ENCODE peak calls at places on chromosomes 3 and 15, in four cellular contexts. N, T, E and K are unnamed samples. For H3K27me3, the result is how much of the 10 kb centered on the place peaks cover.

GRCh38 chr3:157502916-157503620 is at the start of gene VEPH1:
- DNase-seq in E (peak), N (no peak), T (no peak), K (no peak)

GRCh38 chr3:99502871-99503270 is 135.5 kb upstream of the COL8A1 start:
- DNase-seq in T (no peak), N (no peak), E (no peak), K (no peak)

GRCh38 chr3:27669505-27670085 is 52.5 kb downstream of the EOMES start:
- DNase-seq in N (no peak), T (no peak), E (no peak), K (no peak)

GRCh38 chr3:106197532-106198187 is 328.8 kb upstream of the CBLB start:
- DNase-seq in E (no peak), N (no peak), T (no peak), K (no peak)

GRCh38 chr15:64720188-64720587 is 55.2 kb downstream of the RBPMS2 start:
- DNase-seq in E (no peak), N (no peak), T (peak), K (no peak)

GRCh38 chr15:59147666-59148065 is 42.7 kb downstream of the CCNB2 start:
- DNase-seq in N (no peak), E (no peak), T (no peak), K (no peak)

GRCh38 chr15:57035664-57036063 is 117.2 kb downstream of the TCF12 start:
- DNase-seq in T (no peak), E (no peak), N (no peak), K (no peak)

GRCh38 chr3:160027541-160028195 is 39.0 kb downstream of the IL12A start:
- DNase-seq in N (no peak), T (no peak), E (no peak), K (no peak)

GRCh38 chr3:99471353-99472323 is 166.8 kb upstream of the COL8A1 start:
- DNase-seq in E (no peak), N (no peak), T (no peak), K (no peak)

GRCh38 chr3:10277115-10277625 is 15.6 kb downstream of the GHRL start:
- DNase-seq in T (peak), E (no peak), N (no peak), K (peak)

GRCh38 chr3:190865828-190866227 is 3.3 kb upstream of the GMNC start:
- DNase-seq in N (no peak), T (no peak), E (no peak), K (no peak)

GRCh38 chr15:38254065-38254883 is 1.6 kb downstream of the SPRED1 start:
- DNase-seq in T (peak), N (peak), E (peak), K (peak)

GRCh38 chr3:52742418-52743041 is 28.2 kb downstream of the NEK4 start:
- DNase-seq in T (no peak), N (no peak), E (no peak), K (no peak)

GRCh38 chr15:57924536-57924935 is 141.0 kb downstream of the ALDH1A2 start:
- DNase-seq in E (no peak), T (no peak), N (no peak), K (no peak)

GRCh38 chr3:188584958-188585689 is 431.2 kb downstream of the LPP start:
- DNase-seq in E (no peak), N (no peak), T (no peak), K (no peak)

GRCh38 chr15:22980189-22981136 is at the start of gene CYFIP1:
- DNase-seq in N (peak), T (peak), E (peak), K (peak)

GRCh38 chr3:53286727-53287412 is 31.0 kb upstream of the TKT start:
- DNase-seq in N (no peak), T (no peak), E (no peak), K (no peak)

GRCh38 chr3:88031543-88032148 is 27.2 kb downstream of the CGGBP1 start:
- DNase-seq in N (no peak), E (no peak), T (no peak), K (no peak)

GRCh38 chr3:176469694-176470205 is 727.5 kb downstream of the TBL1XR1 start:
- DNase-seq in T (no peak), E (no peak), N (no peak), K (no peak)

GRCh38 chr3:66938338-66938963 is 59.7 kb upstream of the KBTBD8 start:
- DNase-seq in E (peak), N (no peak), T (no peak), K (no peak)

GRCh38 chr3:128313181-128313725 is 153.4 kb downstream of the DNAJB8 start:
- DNase-seq in E (no peak), N (no peak), T (no peak), K (no peak)

GRCh38 chr15:95826831-95827230 is 503.7 kb upstream of the NR2F2 start:
- DNase-seq in T (no peak), E (no peak), N (no peak), K (no peak)

GRCh38 chr15:40516322-40516721 is 45.5 kb downstream of the CHST14 start:
- DNase-seq in N (no peak), T (no peak), E (no peak), K (no peak)

GRCh38 chr3:145557405-145557804 is 603.6 kb downstream of the PLOD2 start:
- DNase-seq in N (no peak), T (no peak), E (no peak), K (no peak)

GRCh38 chr15:80494311-80494710 is 90.1 kb downstream of the ARNT2 start:
- DNase-seq in E (no peak), N (no peak), T (no peak), K (no peak)

GRCh38 chr3:127629462-127630403 is 748 bp downstream of the PODXL2 start:
- DNase-seq in N (no peak), E (peak), T (no peak), K (no peak)

GRCh38 chr3:128745742-128746141 is 19.8 kb downstream of the RAB7A start:
- DNase-seq in N (no peak), E (no peak), T (no peak), K (no peak)

GRCh38 chr3:61454806-61455205 is 106.6 kb upstream of the PTPRG start:
- DNase-seq in E (no peak), N (no peak), T (no peak), K (no peak)

GRCh38 chr3:129608087-129608935 is 1.8 kb upstream of the PLXND1 start:
- DNase-seq in N (no peak), T (no peak), E (no peak), K (no peak)

GRCh38 chr3:62414786-62415185 is 41.4 kb upstream of the FEZF2 start:
- DNase-seq in T (no peak), N (no peak), E (no peak), K (no peak)

DNA sequence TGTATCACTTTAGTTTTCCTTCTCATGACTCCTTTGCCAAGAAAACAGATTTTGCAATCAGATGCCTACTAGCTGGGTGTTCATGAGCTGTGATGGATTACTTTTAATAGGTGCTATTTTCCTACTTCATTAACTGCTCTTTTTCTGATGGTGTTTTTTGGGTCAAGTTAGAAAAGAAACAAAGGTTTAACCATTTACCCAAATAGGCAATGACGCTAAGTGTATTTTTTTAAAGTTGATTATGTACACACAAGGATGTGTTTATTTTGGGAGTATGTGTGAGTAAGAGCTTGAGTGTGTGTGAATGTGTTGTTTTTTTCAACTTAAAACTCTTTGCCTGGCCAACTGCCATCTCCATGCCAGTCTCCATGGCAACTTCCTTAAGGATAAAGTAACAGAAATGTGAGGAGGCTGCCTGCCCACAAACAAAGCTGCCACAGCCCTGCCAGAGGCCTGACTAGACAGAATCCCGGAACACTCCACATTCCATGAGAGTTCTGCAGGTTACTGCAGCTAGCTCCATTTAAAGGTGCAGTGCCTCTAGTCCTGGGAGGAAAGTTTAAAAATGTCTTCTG is 215.6 kb upstream of the RBMS3 start:
- DNase-seq in N (peak), T (no peak), E (peak), K (peak)
- TF ChIP-seq POLR2AphosphoS5 in N (peak), T (no peak), E (no peak), K (peak)

DNA sequence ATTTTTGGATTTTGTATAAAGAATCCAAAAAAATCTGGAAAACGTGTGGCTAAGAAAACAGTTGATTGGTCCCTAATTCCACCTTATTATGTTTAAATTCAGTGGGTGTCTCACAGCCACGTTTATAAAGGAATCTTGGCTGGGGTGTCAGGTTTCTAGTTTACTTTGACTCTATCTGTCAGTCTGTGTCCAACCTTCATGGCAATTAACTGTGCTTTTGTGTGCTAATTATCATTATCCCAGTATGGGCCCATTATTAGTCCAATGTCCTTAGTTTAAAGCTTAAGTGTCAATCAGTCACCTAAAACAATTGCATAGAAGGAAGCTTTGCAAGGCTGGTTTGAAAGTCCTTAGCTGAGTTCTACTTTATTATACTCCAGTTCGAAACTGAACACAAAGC is 3.7 kb upstream of the CNTN4 start:
- DNase-seq in N (no peak), E (no peak), T (no peak), K (no peak)
- H3K27me3 ChIP-seq in N (under half), E (under half), T (under half), K (under half)

GRCh38 chr15:52645916-52646315 is 33.3 kb downstream of the ATOSA start:
- DNase-seq in N (no peak), E (no peak), T (no peak), K (no peak)

DNA sequence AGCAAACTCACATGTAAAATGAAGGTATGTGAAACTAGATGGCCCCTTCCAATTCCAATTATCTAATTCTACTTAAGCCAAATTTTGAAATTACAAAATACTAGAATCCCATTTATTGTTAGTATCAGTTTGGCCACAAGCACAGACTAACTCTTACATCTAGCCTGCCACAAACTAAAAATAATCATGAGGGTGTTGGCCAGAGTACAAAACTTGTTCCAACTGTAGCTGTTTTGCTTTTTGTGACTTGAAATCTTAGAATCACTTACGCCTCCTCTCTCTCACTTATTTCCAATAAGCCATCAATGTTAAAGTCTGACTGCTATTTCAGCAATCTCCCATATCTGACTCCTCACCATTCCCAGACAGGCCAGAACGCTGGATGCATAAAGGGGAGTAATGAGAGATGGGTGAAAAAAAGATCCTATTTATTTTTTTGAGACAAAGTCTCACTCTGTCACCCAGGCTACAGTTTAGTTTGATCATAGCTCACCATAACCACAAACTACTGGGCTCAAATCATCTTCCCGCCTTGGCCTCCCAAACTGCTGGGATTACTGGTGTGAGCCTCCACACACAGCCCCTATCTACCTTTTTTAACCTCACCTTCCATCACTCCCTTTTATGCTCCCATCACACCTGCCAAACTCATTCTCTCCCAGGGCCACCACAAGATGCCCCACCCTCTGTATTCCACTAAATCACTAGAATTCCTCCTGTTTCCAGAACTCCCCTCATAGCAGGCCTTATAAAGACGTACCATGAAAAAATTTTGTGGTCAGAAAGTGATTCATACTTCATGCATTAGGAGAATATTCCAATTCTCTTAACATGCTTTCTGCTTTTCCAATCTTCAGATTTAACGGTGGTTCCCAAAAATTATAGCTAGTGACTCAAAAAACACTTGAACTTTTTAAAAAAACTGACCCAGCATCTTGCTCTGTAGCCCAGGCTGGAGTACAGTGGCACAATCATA is 36.5 kb downstream of the ATOSA start:
- DNase-seq in T (no peak), N (no peak), E (no peak), K (no peak)
- TF ChIP-seq POLR2AphosphoS5 in T (no peak), N (no peak), E (no peak), K (no peak)

DNA sequence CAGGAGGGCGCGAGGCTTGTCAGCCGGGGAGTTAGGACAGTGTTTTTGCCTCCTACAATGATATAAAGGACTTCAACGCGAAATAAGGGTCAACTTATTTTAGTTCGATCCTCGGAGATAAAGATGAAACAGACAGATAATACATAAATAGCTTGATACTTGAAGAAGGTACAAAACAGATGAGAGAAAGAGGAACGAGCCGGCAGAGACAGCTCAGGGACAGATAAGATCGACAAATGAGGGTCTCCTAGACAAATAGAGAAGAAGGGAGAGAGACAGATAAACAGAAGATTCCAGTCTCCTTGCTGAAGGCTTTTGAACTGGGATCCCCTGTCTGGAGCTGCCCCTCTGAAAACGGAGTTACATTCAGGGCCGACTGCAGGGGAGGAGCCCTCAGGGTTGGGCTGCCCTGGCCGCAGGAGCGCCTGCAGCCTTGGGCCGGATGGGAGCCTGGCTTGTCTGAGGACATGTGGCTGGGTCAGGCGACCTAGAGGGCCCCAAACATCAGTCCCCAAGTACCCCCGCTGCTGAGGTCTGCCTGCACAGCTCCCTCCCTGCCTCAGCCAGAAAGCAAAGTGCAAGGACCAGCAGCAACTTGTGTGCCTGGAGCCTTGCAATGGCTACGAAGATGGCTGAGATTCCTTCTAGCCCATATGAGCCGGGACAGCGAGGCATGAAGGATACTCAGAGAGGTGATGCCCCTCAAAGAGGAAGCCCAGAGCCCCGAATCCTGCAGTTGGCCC is 981 bp upstream of the SKOR1 start:
- DNase-seq in N (no peak), T (peak), E (no peak), K (no peak)
- H3K27me3 ChIP-seq in N (half or more), T (under half), E (half or more), K (half or more)

GRCh38 chr3:31661286-31661685 is 128.6 kb downstream of the STT3B start:
- DNase-seq in E (no peak), T (no peak), N (no peak), K (no peak)
- TF ChIP-seq POLR2AphosphoS5 in E (no peak), T (no peak), N (no peak), K (no peak)

DNA sequence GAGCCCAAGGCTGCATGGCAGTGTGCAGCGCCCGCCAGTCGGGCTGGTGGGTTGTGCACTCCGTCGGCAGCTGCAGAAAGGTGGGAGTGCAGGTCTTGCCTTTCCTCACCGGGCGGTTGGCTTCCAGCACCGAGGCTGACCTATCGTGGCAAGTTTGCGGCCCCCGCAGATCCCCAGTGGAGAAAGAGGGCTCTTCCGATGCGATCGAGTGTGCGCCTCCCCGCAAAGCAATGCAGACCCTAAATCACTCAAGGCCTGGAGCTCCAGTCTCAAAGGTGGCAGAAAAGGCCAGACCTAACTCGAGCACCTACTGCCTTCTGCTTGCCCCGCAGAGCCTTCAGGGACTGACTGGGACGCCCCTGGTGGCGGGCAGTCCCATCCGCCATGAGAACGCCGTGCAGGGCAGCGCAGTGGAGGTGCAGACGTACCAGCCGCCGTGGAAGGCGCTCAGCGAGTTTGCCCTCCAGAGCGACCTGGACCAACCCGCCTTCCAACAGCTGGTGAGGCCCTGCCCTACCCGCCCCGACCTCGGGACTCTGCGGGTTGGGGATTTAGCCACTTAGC is 4.3 kb downstream of the ISL2 start:
- DNase-seq in T (peak), E (peak), N (no peak), K (no peak)
- H3K27me3 ChIP-seq in T (under half), E (half or more), N (half or more), K (half or more)

GRCh38 chr3:120111898-120112297 is 17.7 kb upstream of the GSK3B start:
- DNase-seq in N (no peak), E (no peak), T (no peak), K (no peak)

GRCh38 chr3:120114981-120115380 is 20.7 kb upstream of the GSK3B start:
- DNase-seq in N (no peak), E (no peak), T (no peak), K (no peak)

GRCh38 chr3:120113128-120114116 is 19.2 kb upstream of the GSK3B start:
- DNase-seq in T (no peak), N (peak), E (no peak), K (no peak)

GRCh38 chr3:120119846-120120510 is 25.7 kb upstream of the GSK3B start:
- DNase-seq in N (no peak), T (no peak), E (no peak), K (no peak)

DNA sequence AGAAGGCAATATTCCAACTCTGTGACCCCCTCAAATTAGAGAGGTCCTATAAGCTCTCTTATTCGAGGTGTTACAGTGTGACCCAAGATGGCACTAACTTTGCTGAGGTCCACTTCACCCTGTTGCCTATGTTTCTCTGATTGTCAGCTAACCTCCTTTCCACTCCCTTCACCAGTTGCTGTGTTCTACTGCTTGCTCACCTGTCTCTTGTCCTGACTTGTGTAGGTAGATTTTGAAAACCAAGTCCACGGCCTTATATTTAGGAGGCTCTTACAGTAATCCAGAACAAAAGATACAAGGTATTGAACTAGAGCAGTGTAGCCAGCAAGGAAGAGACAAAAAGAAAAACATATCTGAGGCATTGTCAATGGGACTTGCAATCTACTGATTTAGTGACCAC is 20.1 kb upstream of the GSK3B start:
- DNase-seq in E (no peak), T (no peak), N (no peak), K (no peak)
- TF ChIP-seq POLR2AphosphoS5 in E (no peak), T (no peak), N (no peak), K (no peak)